ENCODE peak calls at places on chromosome 13, in ten cellular contexts. One of them, this sample, is unnamed.

GRCh38 chr13:49052801-49053200 is 77.1 kb downstream of the FNDC3A start:
- DNase-seq in chondrocyte: no peak
- DNase-seq in dermis blood vessel endothelial cell: no peak
- DNase-seq in activated CD4-positive, alpha-beta T cell treated with anti-CD3 and anti-CD28 coated beads, Interleukin-2, amount 50 U/mL, for 48 hours: no peak
- DNase-seq in mucosa of gallbladder: no peak
- DNase-seq in GM23338: no peak
- DNase-seq in cardiac fibroblast: no peak
- DNase-seq in activated effector memory CD4-positive, alpha-beta T cell treated with Interleukin-2 at 50 U/mL for 16 hours: no peak
- DNase-seq in uterus: no peak
- DNase-seq in substantia nigra: no peak
- DNase-seq in this sample: no peak

GRCh38 chr13:43835701-43836100 is 43.8 kb downstream of the CCDC122 start:
- DNase-seq in GM23338: no peak
- DNase-seq in uterus: no peak
- DNase-seq in activated CD4-positive, alpha-beta T cell treated with anti-CD3 and anti-CD28 coated beads, Interleukin-2, amount 50 U/mL, for 48 hours: no peak
- DNase-seq in substantia nigra: no peak
- DNase-seq in activated effector memory CD4-positive, alpha-beta T cell treated with Interleukin-2 at 50 U/mL for 16 hours: no peak
- DNase-seq in dermis blood vessel endothelial cell: no peak
- DNase-seq in mucosa of gallbladder: no peak
- DNase-seq in cardiac fibroblast: peak; percentile 61
- DNase-seq in chondrocyte: no peak
- DNase-seq in this sample: no peak

GRCh38 chr13:73987618-73988017 is 146.6 kb downstream of the KLF12 start:
- DNase-seq in GM23338: no peak
- DNase-seq in chondrocyte: no peak
- DNase-seq in substantia nigra: no peak
- DNase-seq in cardiac fibroblast: no peak
- DNase-seq in mucosa of gallbladder: no peak
- DNase-seq in uterus: no peak
- DNase-seq in dermis blood vessel endothelial cell: no peak
- DNase-seq in activated effector memory CD4-positive, alpha-beta T cell treated with Interleukin-2 at 50 U/mL for 16 hours: no peak
- DNase-seq in activated CD4-positive, alpha-beta T cell treated with anti-CD3 and anti-CD28 coated beads, Interleukin-2, amount 50 U/mL, for 48 hours: no peak
- DNase-seq in this sample: no peak

GRCh38 chr13:44306401-44307192 is 67.0 kb upstream of the SERP2 start:
- DNase-seq in chondrocyte: no peak
- DNase-seq in cardiac fibroblast: peak; percentile 97
- DNase-seq in mucosa of gallbladder: peak; percentile 56
- DNase-seq in uterus: peak; percentile 87
- DNase-seq in dermis blood vessel endothelial cell: peak; percentile 99
- DNase-seq in substantia nigra: no peak
- DNase-seq in activated effector memory CD4-positive, alpha-beta T cell treated with Interleukin-2 at 50 U/mL for 16 hours: no peak
- DNase-seq in activated CD4-positive, alpha-beta T cell treated with anti-CD3 and anti-CD28 coated beads, Interleukin-2, amount 50 U/mL, for 48 hours: no peak
- DNase-seq in GM23338: peak; percentile 62
- DNase-seq in this sample: peak; percentile 27

GRCh38 chr13:29749401-29750177 is 100.8 kb downstream of the UBL3 start:
- DNase-seq in uterus: no peak
- DNase-seq in cardiac fibroblast: no peak
- DNase-seq in chondrocyte: no peak
- DNase-seq in activated CD4-positive, alpha-beta T cell treated with anti-CD3 and anti-CD28 coated beads, Interleukin-2, amount 50 U/mL, for 48 hours: no peak
- DNase-seq in activated effector memory CD4-positive, alpha-beta T cell treated with Interleukin-2 at 50 U/mL for 16 hours: no peak
- DNase-seq in substantia nigra: no peak
- DNase-seq in mucosa of gallbladder: no peak
- DNase-seq in dermis blood vessel endothelial cell: no peak
- DNase-seq in GM23338: no peak
- DNase-seq in this sample: no peak

GRCh38 chr13:27263438-27263837 is 7.2 kb upstream of the RASL11A start:
- DNase-seq in uterus: no peak
- DNase-seq in activated effector memory CD4-positive, alpha-beta T cell treated with Interleukin-2 at 50 U/mL for 16 hours: no peak
- DNase-seq in chondrocyte: no peak
- DNase-seq in cardiac fibroblast: no peak
- DNase-seq in activated CD4-positive, alpha-beta T cell treated with anti-CD3 and anti-CD28 coated beads, Interleukin-2, amount 50 U/mL, for 48 hours: no peak
- DNase-seq in dermis blood vessel endothelial cell: no peak
- DNase-seq in mucosa of gallbladder: no peak
- DNase-seq in GM23338: no peak
- DNase-seq in substantia nigra: no peak
- DNase-seq in this sample: no peak

GRCh38 chr13:43153436-43154082 is 130.2 kb downstream of the DNAJC15 start:
- DNase-seq in chondrocyte: no peak
- DNase-seq in dermis blood vessel endothelial cell: no peak
- DNase-seq in uterus: no peak
- DNase-seq in activated effector memory CD4-positive, alpha-beta T cell treated with Interleukin-2 at 50 U/mL for 16 hours: no peak
- DNase-seq in GM23338: no peak
- DNase-seq in substantia nigra: no peak
- DNase-seq in activated CD4-positive, alpha-beta T cell treated with anti-CD3 and anti-CD28 coated beads, Interleukin-2, amount 50 U/mL, for 48 hours: no peak
- DNase-seq in cardiac fibroblast: peak; percentile 64
- DNase-seq in mucosa of gallbladder: no peak
- DNase-seq in this sample: no peak

GRCh38 chr13:100984349-100984748 is 309.8 kb upstream of the TMTC4 start:
- DNase-seq in GM23338: no peak
- DNase-seq in cardiac fibroblast: no peak
- DNase-seq in activated effector memory CD4-positive, alpha-beta T cell treated with Interleukin-2 at 50 U/mL for 16 hours: no peak
- DNase-seq in uterus: no peak
- DNase-seq in substantia nigra: no peak
- DNase-seq in mucosa of gallbladder: no peak
- DNase-seq in chondrocyte: no peak
- DNase-seq in activated CD4-positive, alpha-beta T cell treated with anti-CD3 and anti-CD28 coated beads, Interleukin-2, amount 50 U/mL, for 48 hours: no peak
- DNase-seq in dermis blood vessel endothelial cell: no peak
- DNase-seq in this sample: no peak

GRCh38 chr13:50942630-50943311 is 33.2 kb downstream of the RNASEH2B start:
- DNase-seq in substantia nigra: no peak
- DNase-seq in cardiac fibroblast: no peak
- DNase-seq in activated effector memory CD4-positive, alpha-beta T cell treated with Interleukin-2 at 50 U/mL for 16 hours: no peak
- DNase-seq in GM23338: peak; percentile 42
- DNase-seq in activated CD4-positive, alpha-beta T cell treated with anti-CD3 and anti-CD28 coated beads, Interleukin-2, amount 50 U/mL, for 48 hours: no peak
- DNase-seq in chondrocyte: no peak
- DNase-seq in dermis blood vessel endothelial cell: no peak
- DNase-seq in uterus: no peak
- DNase-seq in mucosa of gallbladder: no peak
- DNase-seq in this sample: no peak

GRCh38 chr13:48656621-48657020 is 2.9 kb downstream of the CYSLTR2 start:
- DNase-seq in GM23338: no peak
- DNase-seq in activated CD4-positive, alpha-beta T cell treated with anti-CD3 and anti-CD28 coated beads, Interleukin-2, amount 50 U/mL, for 48 hours: no peak
- DNase-seq in chondrocyte: no peak
- DNase-seq in activated effector memory CD4-positive, alpha-beta T cell treated with Interleukin-2 at 50 U/mL for 16 hours: no peak
- DNase-seq in uterus: no peak
- DNase-seq in substantia nigra: no peak
- DNase-seq in cardiac fibroblast: peak; percentile 69
- DNase-seq in dermis blood vessel endothelial cell: no peak
- DNase-seq in mucosa of gallbladder: no peak
- DNase-seq in this sample: no peak

GRCh38 chr13:83184819-83185218 is 697.5 kb downstream of the SLITRK1 start:
- DNase-seq in substantia nigra: no peak
- DNase-seq in dermis blood vessel endothelial cell: no peak
- DNase-seq in GM23338: no peak
- DNase-seq in chondrocyte: no peak
- DNase-seq in activated effector memory CD4-positive, alpha-beta T cell treated with Interleukin-2 at 50 U/mL for 16 hours: no peak
- DNase-seq in cardiac fibroblast: peak; percentile 67
- DNase-seq in mucosa of gallbladder: no peak
- DNase-seq in uterus: no peak
- DNase-seq in activated CD4-positive, alpha-beta T cell treated with anti-CD3 and anti-CD28 coated beads, Interleukin-2, amount 50 U/mL, for 48 hours: no peak
- DNase-seq in this sample: no peak

GRCh38 chr13:98295371-98295770 is 118.3 kb upstream of the RNF113B start:
- DNase-seq in GM23338: no peak
- DNase-seq in chondrocyte: no peak
- DNase-seq in mucosa of gallbladder: no peak
- DNase-seq in activated effector memory CD4-positive, alpha-beta T cell treated with Interleukin-2 at 50 U/mL for 16 hours: no peak
- DNase-seq in uterus: no peak
- DNase-seq in substantia nigra: no peak
- DNase-seq in activated CD4-positive, alpha-beta T cell treated with anti-CD3 and anti-CD28 coated beads, Interleukin-2, amount 50 U/mL, for 48 hours: no peak
- DNase-seq in cardiac fibroblast: no peak
- DNase-seq in dermis blood vessel endothelial cell: no peak
- DNase-seq in this sample: no peak

GRCh38 chr13:50635504-50635903 is 208.0 kb downstream of the DLEU7 start:
- DNase-seq in dermis blood vessel endothelial cell: no peak
- DNase-seq in substantia nigra: no peak
- DNase-seq in GM23338: no peak
- DNase-seq in chondrocyte: no peak
- DNase-seq in activated effector memory CD4-positive, alpha-beta T cell treated with Interleukin-2 at 50 U/mL for 16 hours: no peak
- DNase-seq in uterus: peak; percentile 65
- DNase-seq in activated CD4-positive, alpha-beta T cell treated with anti-CD3 and anti-CD28 coated beads, Interleukin-2, amount 50 U/mL, for 48 hours: no peak
- DNase-seq in mucosa of gallbladder: peak; percentile 55
- DNase-seq in cardiac fibroblast: peak; percentile 94
- DNase-seq in this sample: no peak

GRCh38 chr13:93388701-93389100 is 162.1 kb downstream of the GPC6 start:
- DNase-seq in activated effector memory CD4-positive, alpha-beta T cell treated with Interleukin-2 at 50 U/mL for 16 hours: no peak
- DNase-seq in cardiac fibroblast: peak; percentile 43
- DNase-seq in chondrocyte: no peak
- DNase-seq in uterus: no peak
- DNase-seq in GM23338: no peak
- DNase-seq in substantia nigra: no peak
- DNase-seq in dermis blood vessel endothelial cell: no peak
- DNase-seq in activated CD4-positive, alpha-beta T cell treated with anti-CD3 and anti-CD28 coated beads, Interleukin-2, amount 50 U/mL, for 48 hours: no peak
- DNase-seq in mucosa of gallbladder: no peak
- DNase-seq in this sample: no peak

GRCh38 chr13:30829788-30830637 is 76.1 kb upstream of the MEDAG start:
- DNase-seq in GM23338: no peak
- DNase-seq in mucosa of gallbladder: no peak
- DNase-seq in activated CD4-positive, alpha-beta T cell treated with anti-CD3 and anti-CD28 coated beads, Interleukin-2, amount 50 U/mL, for 48 hours: no peak
- DNase-seq in cardiac fibroblast: no peak
- DNase-seq in chondrocyte: no peak
- DNase-seq in substantia nigra: no peak
- DNase-seq in activated effector memory CD4-positive, alpha-beta T cell treated with Interleukin-2 at 50 U/mL for 16 hours: no peak
- DNase-seq in uterus: no peak
- DNase-seq in dermis blood vessel endothelial cell: no peak
- DNase-seq in this sample: no peak

GRCh38 chr13:77729502-77730221 is 32.2 kb downstream of the SLAIN1 start:
- DNase-seq in dermis blood vessel endothelial cell: no peak
- DNase-seq in chondrocyte: no peak
- DNase-seq in mucosa of gallbladder: no peak
- DNase-seq in substantia nigra: no peak
- DNase-seq in cardiac fibroblast: no peak
- DNase-seq in activated CD4-positive, alpha-beta T cell treated with anti-CD3 and anti-CD28 coated beads, Interleukin-2, amount 50 U/mL, for 48 hours: peak; percentile 36
- DNase-seq in activated effector memory CD4-positive, alpha-beta T cell treated with Interleukin-2 at 50 U/mL for 16 hours: no peak
- DNase-seq in uterus: no peak
- DNase-seq in GM23338: no peak
- DNase-seq in this sample: no peak

GRCh38 chr13:47794963-47795362 is 206.1 kb downstream of the SUCLA2 start:
- DNase-seq in activated effector memory CD4-positive, alpha-beta T cell treated with Interleukin-2 at 50 U/mL for 16 hours: no peak
- DNase-seq in uterus: no peak
- DNase-seq in activated CD4-positive, alpha-beta T cell treated with anti-CD3 and anti-CD28 coated beads, Interleukin-2, amount 50 U/mL, for 48 hours: no peak
- DNase-seq in chondrocyte: no peak
- DNase-seq in substantia nigra: no peak
- DNase-seq in GM23338: peak; percentile 74
- DNase-seq in mucosa of gallbladder: no peak
- DNase-seq in cardiac fibroblast: peak; percentile 26
- DNase-seq in dermis blood vessel endothelial cell: peak; percentile 6
- DNase-seq in this sample: peak; percentile 45

GRCh38 chr13:60226507-60226906 is 62.8 kb upstream of the DIAPH3 start:
- DNase-seq in dermis blood vessel endothelial cell: peak; percentile 25
- DNase-seq in activated CD4-positive, alpha-beta T cell treated with anti-CD3 and anti-CD28 coated beads, Interleukin-2, amount 50 U/mL, for 48 hours: no peak
- DNase-seq in substantia nigra: no peak
- DNase-seq in GM23338: peak; percentile 51
- DNase-seq in chondrocyte: no peak
- DNase-seq in cardiac fibroblast: peak; percentile 53
- DNase-seq in activated effector memory CD4-positive, alpha-beta T cell treated with Interleukin-2 at 50 U/mL for 16 hours: no peak
- DNase-seq in mucosa of gallbladder: no peak
- DNase-seq in uterus: no peak
- DNase-seq in this sample: peak; percentile 44

GRCh38 chr13:73657821-73658540 is 476.2 kb downstream of the KLF12 start:
- DNase-seq in cardiac fibroblast: peak; percentile 93
- DNase-seq in uterus: no peak
- DNase-seq in GM23338: no peak
- DNase-seq in substantia nigra: no peak
- DNase-seq in dermis blood vessel endothelial cell: no peak
- DNase-seq in chondrocyte: no peak
- DNase-seq in mucosa of gallbladder: peak; percentile 20
- DNase-seq in activated effector memory CD4-positive, alpha-beta T cell treated with Interleukin-2 at 50 U/mL for 16 hours: no peak
- DNase-seq in activated CD4-positive, alpha-beta T cell treated with anti-CD3 and anti-CD28 coated beads, Interleukin-2, amount 50 U/mL, for 48 hours: no peak
- DNase-seq in this sample: no peak

GRCh38 chr13:73065665-73066350 is 7.0 kb downstream of the KLF5 start:
- DNase-seq in cardiac fibroblast: no peak
- DNase-seq in activated effector memory CD4-positive, alpha-beta T cell treated with Interleukin-2 at 50 U/mL for 16 hours: no peak
- DNase-seq in GM23338: peak; percentile 18
- DNase-seq in mucosa of gallbladder: no peak
- DNase-seq in uterus: no peak
- DNase-seq in substantia nigra: no peak
- DNase-seq in dermis blood vessel endothelial cell: no peak
- DNase-seq in chondrocyte: no peak
- DNase-seq in activated CD4-positive, alpha-beta T cell treated with anti-CD3 and anti-CD28 coated beads, Interleukin-2, amount 50 U/mL, for 48 hours: no peak
- DNase-seq in this sample: no peak

GRCh38 chr13:21997726-21998125 is 326.9 kb downstream of the FGF9 start:
- DNase-seq in GM23338: no peak
- DNase-seq in mucosa of gallbladder: no peak
- DNase-seq in uterus: no peak
- DNase-seq in chondrocyte: no peak
- DNase-seq in activated effector memory CD4-positive, alpha-beta T cell treated with Interleukin-2 at 50 U/mL for 16 hours: no peak
- DNase-seq in substantia nigra: no peak
- DNase-seq in cardiac fibroblast: no peak
- DNase-seq in activated CD4-positive, alpha-beta T cell treated with anti-CD3 and anti-CD28 coated beads, Interleukin-2, amount 50 U/mL, for 48 hours: no peak
- DNase-seq in dermis blood vessel endothelial cell: no peak
- DNase-seq in this sample: no peak

GRCh38 chr13:26971990-26972888 is 199.4 kb downstream of the USP12 start:
- DNase-seq in activated CD4-positive, alpha-beta T cell treated with anti-CD3 and anti-CD28 coated beads, Interleukin-2, amount 50 U/mL, for 48 hours: peak; percentile 25
- DNase-seq in GM23338: peak; percentile 81
- DNase-seq in cardiac fibroblast: no peak
- DNase-seq in dermis blood vessel endothelial cell: peak; percentile 20
- DNase-seq in activated effector memory CD4-positive, alpha-beta T cell treated with Interleukin-2 at 50 U/mL for 16 hours: no peak
- DNase-seq in mucosa of gallbladder: peak; percentile 44
- DNase-seq in uterus: no peak
- DNase-seq in substantia nigra: no peak
- DNase-seq in chondrocyte: no peak
- DNase-seq in this sample: peak; percentile 76